ENCODE peak calls at places on chromosome 16, in eight cellular contexts. R is naive thymus-derived CD8-positive, alpha-beta T cell; J is nucleus accumbens; A is GM19239; Y is germinal center; N is HTR-8/SVneo; H is iris pigment epithelial cell; Q is occipital lobe. E is an unnamed sample.

GRCh38 chr16:84271866-84272265 is 22.8 kb upstream of the WFDC1 start:
- DNase-seq in N (no peak), R (no peak), Y (no peak), A (no peak), J (no peak), Q (no peak), H (no peak), E (no peak)

GRCh38 chr16:78606572-78606971 is 507.1 kb downstream of the WWOX start:
- DNase-seq in J (no peak), R (no peak), Y (no peak), H (no peak), Q (no peak), N (no peak), A (no peak), E (no peak)

GRCh38 chr16:67163164-67163902 is 1.2 kb upstream of the HSF4 start:
- DNase-seq in H (peak; percentile 70), A (no peak), N (no peak), R (no peak), Y (peak; percentile 42), J (peak; percentile 70), Q (peak; percentile 80), E (peak; percentile 71)

GRCh38 chr16:30401768-30402425 is 5.5 kb upstream of the ZNF771 start:
- DNase-seq in H (no peak), A (no peak), Q (no peak), J (no peak), Y (no peak), N (no peak), R (no peak), E (no peak)

GRCh38 chr16:57358527-57359095 is at the start of gene CCL22:
- DNase-seq in H (no peak), Q (no peak), A (no peak), R (no peak), N (no peak), J (no peak), Y (no peak), E (no peak)

GRCh38 chr16:4015275-4015990 is 100.8 kb downstream of the ADCY9 start:
- DNase-seq in N (peak; percentile 15), R (no peak), H (peak; percentile 50), A (no peak), J (no peak), Q (no peak), Y (no peak), E (no peak)

GRCh38 chr16:35626051-35626450 is 2166.6 kb downstream of the TP53TG3F start:
- DNase-seq in J (no peak), R (no peak), Q (no peak), Y (no peak), A (no peak), H (no peak), N (no peak), E (no peak)

GRCh38 chr16:85678821-85679220 is 9.9 kb downstream of the GINS2 start:
- DNase-seq in H (no peak), Q (no peak), Y (no peak), R (no peak), N (no peak), J (no peak), A (no peak), E (no peak)

GRCh38 chr16:11672206-11673090 is 4.2 kb downstream of the SNN start:
- DNase-seq in A (no peak), N (no peak), H (no peak), R (peak; percentile 25), Q (no peak), J (no peak), Y (peak; percentile 71), E (no peak)

GRCh38 chr16:1890024-1890700 is 18.2 kb upstream of the MEIOB start:
- DNase-seq in Y (no peak), J (no peak), A (no peak), N (no peak), R (no peak), H (no peak), Q (no peak), E (no peak)

GRCh38 chr16:31385680-31386079 is 7.5 kb upstream of the ITGAD start:
- DNase-seq in Y (no peak), H (no peak), A (no peak), N (no peak), J (no peak), Q (no peak), R (no peak), E (no peak)

GRCh38 chr16:4059969-4060368 is 56.3 kb downstream of the ADCY9 start:
- DNase-seq in Y (no peak), A (no peak), Q (no peak), J (no peak), R (no peak), N (no peak), H (peak; percentile 34), E (no peak)

GRCh38 chr16:80226499-80226898 is 314.3 kb upstream of the DYNLRB2 start:
- DNase-seq in J (no peak), R (no peak), H (no peak), A (no peak), Y (no peak), Q (no peak), N (no peak), E (no peak)

GRCh38 chr16:57409870-57410585 is 5.5 kb downstream of the CCL17 start:
- DNase-seq in J (no peak), A (no peak), Y (no peak), R (no peak), H (no peak), N (no peak), Q (no peak), E (no peak)

GRCh38 chr16:77043076-77043475 is 147.9 kb upstream of the MON1B start:
- DNase-seq in A (no peak), R (no peak), Q (no peak), N (no peak), Y (peak; percentile 31), H (peak; percentile 24), J (no peak), E (no peak)

GRCh38 chr16:62738631-62739030 is 702.4 kb upstream of the CDH8 start:
- DNase-seq in Y (no peak), R (no peak), J (peak; percentile 50), A (no peak), Q (no peak), H (no peak), N (no peak), E (no peak)

GRCh38 chr16:67170168-67170947 is at the start of gene NOL3:
- DNase-seq in A (peak; percentile 55), R (no peak), Q (peak; percentile 64), H (peak; percentile 83), Y (no peak), J (peak; percentile 63), N (peak; percentile 91), E (peak; percentile 62)

GRCh38 chr16:52553322-52553721 is 6.4 kb upstream of the TOX3 start:
- DNase-seq in A (no peak), H (no peak), R (no peak), N (no peak), J (no peak), Y (no peak), Q (no peak), E (no peak)

GRCh38 chr16:47777191-47777590 is 316.1 kb downstream of the PHKB start:
- DNase-seq in A (no peak), N (no peak), Y (no peak), R (no peak), H (peak; percentile 39), J (no peak), Q (no peak), E (no peak)

GRCh38 chr16:1413684-1414531 is 596 bp downstream of the UNKL start:
- DNase-seq in A (peak; percentile 74), N (peak; percentile 56), Q (no peak), Y (peak; percentile 80), R (peak; percentile 44), H (peak; percentile 41), J (peak; percentile 31), E (peak; percentile 84)

GRCh38 chr16:55513616-55514015 is 4.7 kb downstream of the LPCAT2 start:
- DNase-seq in N (no peak), R (no peak), J (no peak), Y (no peak), Q (no peak), H (no peak), A (no peak), E (no peak)

GRCh38 chr16:4944333-4945281 is 7.7 kb upstream of the PPL start:
- DNase-seq in J (no peak), R (no peak), Y (no peak), N (peak; percentile 98), H (peak; percentile 94), A (no peak), Q (peak; percentile 29), E (no peak)

GRCh38 chr16:75244844-75245758 is 6.3 kb downstream of the BCAR1 start:
- DNase-seq in N (peak; percentile 97), J (peak; percentile 96), Q (peak; percentile 92), H (peak; percentile 95), Y (no peak), R (no peak), A (no peak), E (no peak)

GRCh38 chr16:10594312-10594950 is 14.0 kb upstream of the EMP2 start:
- DNase-seq in Y (peak; percentile 28), A (no peak), N (no peak), Q (no peak), J (no peak), H (no peak), R (no peak), E (no peak)

GRCh38 chr16:60763869-60764268 is 1272.4 kb downstream of the CDH8 start:
- DNase-seq in R (no peak), Q (no peak), A (no peak), J (no peak), Y (no peak), N (no peak), H (no peak), E (no peak)

GRCh38 chr16:75206749-75207451 is at the start of gene CTRB2:
- DNase-seq in H (no peak), Q (no peak), R (no peak), J (no peak), A (no peak), Y (no peak), N (no peak), E (no peak)

GRCh38 chr16:76946879-76947278 is 244.1 kb upstream of the MON1B start:
- DNase-seq in A (no peak), Y (no peak), Q (no peak), N (no peak), J (no peak), R (no peak), H (peak; percentile 94), E (no peak)

GRCh38 chr16:67822511-67822910 is 15.8 kb downstream of the TSNAXIP1 start:
- DNase-seq in Y (no peak), R (no peak), J (no peak), Q (no peak), H (peak; percentile 56), N (no peak), A (no peak), E (no peak)

GRCh38 chr16:29306953-29307597 is 99.4 kb downstream of the NPIPB11 start:
- DNase-seq in Y (no peak), Q (no peak), A (no peak), R (no peak), H (peak; percentile 53), J (no peak), N (no peak), E (no peak)

E was measured in CD4-positive, CD25-positive, alpha-beta regulatory T cell.